ENCODE peak calls at places on chromosomes 12 and 14, in eight cellular contexts. R, N, Q, T, W, A, I and M are unnamed samples.

GRCh38 chr12:27331927-27332324 is 710 bp upstream of the BMAL2 start:
- DNase-seq in I (no peak), N (peak), Q (no peak), R (no peak), W (no peak), A (no peak), T (no peak), M (no peak)

GRCh38 chr14:68191567-68192321 is 372.2 kb downstream of the RAD51B start:
- DNase-seq in T (peak), Q (peak), A (no peak), W (no peak), N (peak), R (peak), I (no peak), M (peak)

GRCh38 chr14:104294983-104295680 is 156.7 kb downstream of the KIF26A start:
- DNase-seq in T (no peak), R (no peak), Q (no peak), W (no peak), A (no peak), N (no peak), I (peak), M (no peak)

GRCh38 chr12:1630827-1631591 is 2.0 kb downstream of the WNT5B start:
- DNase-seq in Q (peak), T (no peak), N (no peak), I (no peak), A (no peak), R (no peak), W (no peak), M (no peak)

GRCh38 chr12:11228268-11228879 is 41.1 kb downstream of the PRB3 start:
- DNase-seq in N (peak), T (peak), A (no peak), R (no peak), Q (peak), W (peak), I (no peak), M (peak)

GRCh38 chr12:51823875-51824565 is 24.5 kb downstream of the FIGNL2 start:
- DNase-seq in I (no peak), Q (peak), T (peak), N (peak), W (peak), A (peak), R (no peak), M (peak)

GRCh38 chr12:15770581-15770980 is 18.6 kb downstream of the EPS8 start:
- DNase-seq in T (no peak), W (no peak), Q (no peak), A (no peak), I (no peak), R (no peak), N (no peak), M (no peak)

GRCh38 chr12:119674560-119674959 is 6.6 kb downstream of the PRKAB1 start:
- DNase-seq in Q (no peak), I (no peak), A (no peak), R (no peak), T (no peak), N (no peak), W (no peak), M (no peak)

GRCh38 chr14:60090864-60091519 is 731 bp upstream of the PCNX4 start:
- DNase-seq in A (peak), T (peak), R (peak), W (peak), Q (peak), N (peak), I (peak), M (peak)

GRCh38 chr12:38053655-38054464 is 262.7 kb upstream of the ALG10B start:
- DNase-seq in T (peak), N (peak), I (no peak), W (no peak), R (no peak), Q (no peak), A (no peak), M (no peak)

GRCh38 chr14:101018561-101019290 is 115.2 kb upstream of the RTL1 start:
- DNase-seq in W (no peak), T (no peak), R (no peak), A (no peak), I (peak), Q (no peak), N (no peak), M (no peak)

GRCh38 chr12:48883305-48884171 is 17.9 kb upstream of the RND1 start:
- DNase-seq in A (no peak), I (no peak), T (peak), Q (peak), W (no peak), N (peak), R (no peak), M (no peak)

GRCh38 chr12:55642275-55643068 is 5.8 kb downstream of the OR10P1 start:
- DNase-seq in W (peak), R (no peak), N (no peak), A (no peak), I (no peak), T (no peak), Q (no peak), M (no peak)

GRCh38 chr14:96058606-96059200 is 19.5 kb downstream of the C14orf132 start:
- DNase-seq in R (no peak), A (no peak), I (no peak), W (no peak), Q (no peak), T (no peak), N (no peak), M (no peak)

GRCh38 chr12:52234226-52234810 is 1.3 kb downstream of the KRT7 start:
- DNase-seq in T (peak), I (peak), A (no peak), N (no peak), R (no peak), W (no peak), Q (no peak), M (no peak)

GRCh38 chr14:24629521-24629920 is 4.5 kb downstream of the GZMB start:
- DNase-seq in T (no peak), N (no peak), R (no peak), W (no peak), Q (no peak), A (no peak), I (no peak), M (no peak)

GRCh38 chr12:78060186-78060585 is 229.5 kb downstream of the NAV3 start:
- DNase-seq in W (no peak), N (no peak), A (no peak), I (no peak), R (no peak), Q (peak), T (no peak), M (no peak)

GRCh38 chr14:103016071-103016470 is 41.3 kb downstream of the CDC42BPB start:
- DNase-seq in W (no peak), A (no peak), R (no peak), N (no peak), T (no peak), I (peak), Q (no peak), M (no peak)

GRCh38 chr14:67331368-67332125 is 28.1 kb downstream of the ATP6V1D start:
- DNase-seq in W (no peak), A (no peak), T (no peak), R (no peak), I (no peak), Q (peak), N (no peak), M (no peak)

GRCh38 chr12:28176295-28176694 is 14.0 kb upstream of the CCDC91 start:
- DNase-seq in T (no peak), R (no peak), Q (no peak), I (no peak), W (no peak), A (no peak), N (no peak), M (no peak)

GRCh38 chr12:613996-614726 is 49.1 kb downstream of the NINJ2 start:
- DNase-seq in W (peak), A (peak), R (no peak), N (peak), Q (no peak), T (peak), I (no peak), M (no peak)

GRCh38 chr14:77026930-77027537 is 1.5 kb downstream of the IRF2BPL start:
- DNase-seq in Q (peak), A (no peak), I (peak), R (peak), T (peak), W (peak), N (no peak), M (peak)

GRCh38 chr14:74653386-74654138 is 41.5 kb upstream of the LTBP2 start:
- DNase-seq in R (no peak), Q (no peak), T (no peak), A (peak), N (no peak), W (no peak), I (no peak), M (no peak)

GRCh38 chr12:123897221-123897620 is 75.4 kb downstream of the CCDC92 start:
- DNase-seq in R (no peak), W (no peak), T (no peak), Q (peak), N (no peak), I (no peak), A (no peak), M (peak)

GRCh38 chr12:27843714-27844245 is 63.7 kb upstream of the MANSC4 start:
- DNase-seq in R (no peak), T (peak), I (no peak), Q (peak), A (no peak), N (no peak), W (no peak), M (peak)

GRCh38 chr12:2319747-2320146 is 267.0 kb downstream of the CACNA1C start:
- DNase-seq in W (no peak), I (no peak), R (no peak), Q (peak), T (no peak), A (no peak), N (no peak), M (no peak)

GRCh38 chr12:93573552-93574223 is 1.2 kb downstream of the SOCS2 start:
- DNase-seq in N (no peak), Q (peak), R (peak), W (no peak), A (no peak), I (no peak), T (no peak), M (no peak)